ENCODE peak calls at places on chromosomes 6 and 20, in eight cellular contexts. I, P, M, Y, O, X, F and S are unnamed samples.

GRCh38 chr6:165404703-165405102 is 95.3 kb upstream of the C6orf118 start:
- DNase-seq in O (no peak), F (no peak), X (no peak), I (no peak), M (no peak), P (no peak), Y (no peak), S (no peak)

GRCh38 chr6:3876131-3876530 is 27.0 kb downstream of the FAM50B start:
- DNase-seq in F (no peak), O (no peak), X (no peak), Y (no peak), I (peak; percentile 76), P (no peak), M (no peak), S (no peak)

GRCh38 chr6:106087548-106088325 is 1.6 kb downstream of the PRDM1 start:
- DNase-seq in X (peak; percentile 61), F (no peak), P (peak; percentile 65), I (peak; percentile 29), O (no peak), Y (no peak), M (no peak), S (peak; percentile 41)

GRCh38 chr20:21901470-21902275 is 196.2 kb downstream of the PAX1 start:
- DNase-seq in P (peak; percentile 83), F (peak; percentile 30), I (peak; percentile 89), O (no peak), Y (no peak), M (no peak), X (no peak), S (peak; percentile 21)

GRCh38 chr6:136549359-136550044 is 720 bp downstream of the MAP7 start:
- DNase-seq in F (no peak), P (peak; percentile 50), M (peak; percentile 19), Y (no peak), X (no peak), O (no peak), I (no peak), S (peak; percentile 14)

GRCh38 chr20:1792274-1792673 is 102.9 kb upstream of the SIRPA start:
- DNase-seq in O (no peak), I (no peak), P (no peak), Y (no peak), M (no peak), X (no peak), F (no peak), S (no peak)

GRCh38 chr6:142014515-142014914 is 118.2 kb upstream of the GJE1 start:
- DNase-seq in I (no peak), P (peak; percentile 36), O (peak; percentile 86), M (peak; percentile 32), Y (no peak), F (no peak), X (peak; percentile 82), S (no peak)

GRCh38 chr6:169075211-169075621 is 178.4 kb downstream of the THBS2 start:
- DNase-seq in P (peak; percentile 80), X (peak; percentile 86), I (peak; percentile 47), M (no peak), O (peak; percentile 85), Y (no peak), F (no peak), S (peak; percentile 77)

GRCh38 chr6:3411967-3412778 is 44.7 kb downstream of the SLC22A23 start:
- DNase-seq in X (no peak), O (no peak), F (no peak), P (no peak), Y (no peak), M (no peak), I (no peak), S (no peak)

GRCh38 chr20:58078741-58079522 is 149.5 kb downstream of the ANKRD60 start:
- DNase-seq in M (peak; percentile 2), I (no peak), P (no peak), O (peak; percentile 40), X (peak; percentile 39), Y (no peak), F (no peak), S (no peak)

GRCh38 chr6:21115111-21115510 is 478.4 kb upstream of the SOX4 start:
- DNase-seq in O (peak; percentile 27), M (no peak), Y (no peak), I (no peak), F (peak; percentile 45), X (peak; percentile 10), P (no peak), S (peak; percentile 18)

GRCh38 chr6:89927788-89928565 is 33.7 kb downstream of the GJA10 start:
- DNase-seq in Y (no peak), P (no peak), O (no peak), F (no peak), I (no peak), M (no peak), X (no peak), S (no peak)

GRCh38 chr6:50815436-50816114 is 3.1 kb upstream of the TFAP2B start:
- DNase-seq in Y (no peak), I (no peak), X (no peak), P (no peak), F (no peak), M (no peak), O (no peak), S (no peak)

GRCh38 chr6:132734694-132735236 is 20.9 kb upstream of the VNN1 start:
- DNase-seq in Y (no peak), F (no peak), P (no peak), I (peak; percentile 19), X (no peak), O (peak; percentile 8), M (peak; percentile 31), S (no peak)

GRCh38 chr6:119426619-119427018 is 77.1 kb upstream of the MAN1A1 start:
- DNase-seq in P (no peak), X (peak; percentile 20), I (no peak), Y (no peak), F (no peak), O (peak; percentile 38), M (no peak), S (no peak)

GRCh38 chr6:47456536-47456975 is 21.0 kb upstream of the CD2AP start:
- DNase-seq in Y (no peak), X (no peak), P (no peak), I (no peak), F (peak; percentile 62), O (no peak), M (no peak), S (no peak)

GRCh38 chr6:6545616-6546317 is 42.8 kb upstream of the LY86 start:
- DNase-seq in Y (no peak), P (no peak), O (no peak), I (no peak), F (no peak), M (no peak), X (no peak), S (no peak)

GRCh38 chr6:32843321-32843978 is 397 bp downstream of the PSMB8 start:
- DNase-seq in O (no peak), M (peak; percentile 24), X (no peak), Y (no peak), F (no peak), I (no peak), P (no peak), S (no peak)

GRCh38 chr6:132218063-132218696 is 183.1 kb downstream of the MOXD1 start:
- DNase-seq in M (no peak), F (peak; percentile 18), O (no peak), P (no peak), I (no peak), Y (no peak), X (no peak), S (no peak)

GRCh38 chr6:32989375-32989774 is 20.0 kb downstream of the HLA-DOA start:
- DNase-seq in Y (no peak), F (no peak), X (no peak), O (no peak), M (no peak), P (no peak), I (no peak), S (no peak)

GRCh38 chr20:57449398-57450354 is 58.5 kb downstream of the RBM38 start:
- DNase-seq in O (no peak), I (no peak), X (no peak), Y (no peak), M (no peak), P (no peak), F (no peak), S (no peak)